ENCODE peak calls at places on chromosome 6, in six cellular contexts. One of them, this sample, is unnamed.
A peak's percentile ranks its signal among the peaks of the same experiment; 100 is the strongest.

GRCh38 chr6:168686339-168686738 is 245.4 kb downstream of the SMOC2 start:
- DNase-seq in HAP-1: no peak
- DNase-seq in non-pigmented ciliary epithelial cell: no peak
- DNase-seq in cardiac muscle cell: no peak
- DNase-seq in aorta: no peak
- DNase-seq in heart left ventricle: no peak
- DNase-seq in this sample: no peak

GRCh38 chr6:163743796-163744195 is 329.3 kb downstream of the QKI start:
- DNase-seq in HAP-1: no peak
- DNase-seq in non-pigmented ciliary epithelial cell: no peak
- DNase-seq in cardiac muscle cell: no peak
- DNase-seq in aorta: no peak
- DNase-seq in heart left ventricle: no peak
- DNase-seq in this sample: no peak

GRCh38 chr6:135087803-135088202 is 33.2 kb upstream of the HBS1L start:
- DNase-seq in HAP-1: no peak
- DNase-seq in non-pigmented ciliary epithelial cell: no peak
- DNase-seq in cardiac muscle cell: no peak
- DNase-seq in aorta: no peak
- DNase-seq in heart left ventricle: no peak
- DNase-seq in this sample: no peak

GRCh38 chr6:138537090-138537489 is 37.8 kb upstream of the NHSL1 start:
- DNase-seq in HAP-1: no peak
- DNase-seq in non-pigmented ciliary epithelial cell: no peak
- DNase-seq in cardiac muscle cell: no peak
- DNase-seq in aorta: no peak
- DNase-seq in heart left ventricle: no peak
- DNase-seq in this sample: no peak

GRCh38 chr6:89267918-89268317 is 47.2 kb downstream of the GABRR2 start:
- DNase-seq in HAP-1: no peak
- DNase-seq in non-pigmented ciliary epithelial cell: no peak
- DNase-seq in cardiac muscle cell: no peak
- DNase-seq in aorta: no peak
- DNase-seq in heart left ventricle: no peak
- DNase-seq in this sample: no peak

GRCh38 chr6:142756215-142756630 is 188.8 kb downstream of the HIVEP2 start:
- DNase-seq in HAP-1: no peak
- DNase-seq in non-pigmented ciliary epithelial cell: no peak
- DNase-seq in cardiac muscle cell: peak; percentile 36
- DNase-seq in aorta: no peak
- DNase-seq in heart left ventricle: no peak
- DNase-seq in this sample: no peak

GRCh38 chr6:97963148-97963680 is 680.2 kb upstream of the MMS22L start:
- DNase-seq in HAP-1: no peak
- DNase-seq in non-pigmented ciliary epithelial cell: peak; percentile 24
- DNase-seq in cardiac muscle cell: no peak
- DNase-seq in aorta: no peak
- DNase-seq in heart left ventricle: no peak
- DNase-seq in this sample: no peak

GRCh38 chr6:50217816-50218215 is 168.1 kb upstream of the DEFB112 start:
- DNase-seq in HAP-1: no peak
- DNase-seq in non-pigmented ciliary epithelial cell: no peak
- DNase-seq in cardiac muscle cell: no peak
- DNase-seq in aorta: no peak
- DNase-seq in heart left ventricle: no peak
- DNase-seq in this sample: no peak

GRCh38 chr6:108562503-108562993 is 1.8 kb downstream of the FOXO3 start:
- DNase-seq in HAP-1: no peak
- DNase-seq in non-pigmented ciliary epithelial cell: no peak
- DNase-seq in cardiac muscle cell: peak; percentile 72
- DNase-seq in aorta: peak; percentile 62
- DNase-seq in heart left ventricle: peak; percentile 77
- DNase-seq in this sample: no peak

GRCh38 chr6:163170294-163170883 is 244.1 kb upstream of the QKI start:
- DNase-seq in HAP-1: no peak
- DNase-seq in non-pigmented ciliary epithelial cell: no peak
- DNase-seq in cardiac muscle cell: no peak
- DNase-seq in aorta: no peak
- DNase-seq in heart left ventricle: no peak
- DNase-seq in this sample: peak; percentile 31

GRCh38 chr6:39929039-39929732 is 5.1 kb downstream of the MOCS1 start:
- DNase-seq in HAP-1: no peak
- DNase-seq in non-pigmented ciliary epithelial cell: no peak
- DNase-seq in cardiac muscle cell: peak; percentile 28
- DNase-seq in aorta: no peak
- DNase-seq in heart left ventricle: no peak
- DNase-seq in this sample: no peak

GRCh38 chr6:122838060-122838780 is 49.2 kb downstream of the SMPDL3A start:
- DNase-seq in HAP-1: peak; percentile 5
- DNase-seq in non-pigmented ciliary epithelial cell: no peak
- DNase-seq in cardiac muscle cell: peak; percentile 22
- DNase-seq in aorta: no peak
- DNase-seq in heart left ventricle: no peak
- DNase-seq in this sample: no peak

GRCh38 chr6:71531006-71531405 is 242.4 kb downstream of the OGFRL1 start:
- DNase-seq in HAP-1: no peak
- DNase-seq in non-pigmented ciliary epithelial cell: no peak
- DNase-seq in cardiac muscle cell: no peak
- DNase-seq in aorta: no peak
- DNase-seq in heart left ventricle: no peak
- DNase-seq in this sample: no peak

GRCh38 chr6:126300735-126301134 is 39.2 kb upstream of the CENPW start:
- DNase-seq in HAP-1: no peak
- DNase-seq in non-pigmented ciliary epithelial cell: no peak
- DNase-seq in cardiac muscle cell: no peak
- DNase-seq in aorta: no peak
- DNase-seq in heart left ventricle: no peak
- DNase-seq in this sample: no peak

GRCh38 chr6:68704485-68704884 is 69.4 kb downstream of the ADGRB3 start:
- DNase-seq in HAP-1: no peak
- DNase-seq in non-pigmented ciliary epithelial cell: no peak
- DNase-seq in cardiac muscle cell: no peak
- DNase-seq in aorta: no peak
- DNase-seq in heart left ventricle: no peak
- DNase-seq in this sample: no peak

GRCh38 chr6:122623279-122623678 is 13.1 kb downstream of the PKIB start:
- DNase-seq in HAP-1: no peak
- DNase-seq in non-pigmented ciliary epithelial cell: no peak
- DNase-seq in cardiac muscle cell: no peak
- DNase-seq in aorta: no peak
- DNase-seq in heart left ventricle: no peak
- DNase-seq in this sample: no peak

GRCh38 chr6:4135665-4136353 is 434 bp upstream of the ECI2 start:
- DNase-seq in HAP-1: peak; percentile 76
- DNase-seq in non-pigmented ciliary epithelial cell: no peak
- DNase-seq in cardiac muscle cell: peak; percentile 95
- DNase-seq in aorta: peak; percentile 99
- DNase-seq in heart left ventricle: peak; percentile 98
- DNase-seq in this sample: peak; percentile 92

GRCh38 chr6:158638393-158638792 is 6.2 kb downstream of the DYNLT1 start:
- DNase-seq in HAP-1: no peak
- DNase-seq in non-pigmented ciliary epithelial cell: no peak
- DNase-seq in cardiac muscle cell: no peak
- DNase-seq in aorta: no peak
- DNase-seq in heart left ventricle: no peak
- DNase-seq in this sample: no peak

GRCh38 chr6:10668126-10668917 is 26.1 kb downstream of the C6orf52 start:
- DNase-seq in HAP-1: no peak
- DNase-seq in non-pigmented ciliary epithelial cell: no peak
- DNase-seq in cardiac muscle cell: no peak
- DNase-seq in aorta: no peak
- DNase-seq in heart left ventricle: no peak
- DNase-seq in this sample: no peak

This sample was measured in GDM1.